ENCODE peak calls at places on chromosomes 13 and 19, in four cellular contexts. A, J, U and Y are unnamed samples.

GRCh38 chr19:43789029-43789428 is 8.3 kb upstream of the KCNN4 start:
- DNase-seq in A (peak; percentile 76), U (no peak), J (no peak), Y (no peak)

GRCh38 chr13:75455962-75456361 is 26.0 kb downstream of the TBC1D4 start:
- DNase-seq in U (no peak), A (no peak), J (no peak), Y (no peak)

GRCh38 chr19:37452500-37453245 is 14.6 kb downstream of the ZNF569 start:
- DNase-seq in U (no peak), A (no peak), J (no peak), Y (no peak)

GRCh38 chr19:56759531-56759930 is 81.0 kb downstream of the PEG3 start:
- DNase-seq in A (no peak), U (no peak), J (no peak), Y (no peak)

GRCh38 chr13:104740616-104741222 is 1674.5 kb upstream of the SLC10A2 start:
- DNase-seq in A (no peak), J (no peak), U (no peak), Y (no peak)

GRCh38 chr19:34500656-34501120 is 19.1 kb downstream of the WTIP start:
- DNase-seq in A (no peak), J (no peak), U (no peak), Y (no peak)

GRCh38 chr13:75312884-75313520 is 169.0 kb downstream of the TBC1D4 start:
- DNase-seq in J (no peak), U (no peak), A (no peak), Y (no peak)

GRCh38 chr13:101127741-101128353 is 288.5 kb downstream of the NALCN start:
- DNase-seq in A (peak; percentile 73), U (peak; percentile 13), J (peak; percentile 31), Y (no peak)

GRCh38 chr13:80556291-80556690 is 215.4 kb upstream of the SPRY2 start:
- DNase-seq in J (no peak), U (no peak), A (peak; percentile 53), Y (no peak)

GRCh38 chr19:18390075-18390909 is 4.3 kb downstream of the GDF15 start:
- DNase-seq in A (peak; percentile 65), U (no peak), J (no peak), Y (no peak)

GRCh38 chr19:18649371-18650047 is 12.7 kb downstream of the KLHL26 start:
- DNase-seq in J (no peak), A (peak; percentile 72), U (no peak), Y (no peak)

GRCh38 chr13:111095031-111095840 is 19.9 kb upstream of the ARHGEF7 start:
- DNase-seq in A (no peak), U (no peak), J (no peak), Y (no peak)

GRCh38 chr19:30358319-30358718 is 13.9 kb upstream of the ZNF536 start:
- DNase-seq in J (no peak), A (no peak), U (no peak), Y (no peak)

GRCh38 chr19:22532388-22533310 is 101.5 kb upstream of the ZNF492 start:
- DNase-seq in U (no peak), J (no peak), A (no peak), Y (no peak)

GRCh38 chr13:113544071-113544891 is 40.3 kb upstream of the TFDP1 start:
- DNase-seq in U (no peak), J (no peak), A (no peak), Y (no peak)

GRCh38 chr19:55134732-55135131 is 14.3 kb downstream of the TNNT1 start:
- DNase-seq in A (no peak), U (no peak), J (no peak), Y (no peak)

GRCh38 chr13:69654392-69654791 is 453.2 kb upstream of the ATXN8OS start:
- DNase-seq in J (no peak), A (no peak), U (no peak), Y (no peak)

GRCh38 chr19:8001651-8001994 is 3.8 kb downstream of the ELAVL1 start:
- DNase-seq in U (no peak), A (no peak), J (no peak), Y (no peak)

GRCh38 chr19:42281175-42282035 is 12.4 kb downstream of the CIC start:
- DNase-seq in A (peak; percentile 31), U (no peak), J (no peak), Y (no peak)

GRCh38 chr13:67147257-67148218 is 82.6 kb downstream of the PCDH9 start:
- DNase-seq in A (peak; percentile 79), U (peak; percentile 24), J (peak; percentile 36), Y (peak; percentile 12)

GRCh38 chr19:1230585-1231489 is 7.0 kb downstream of the CBARP start:
- DNase-seq in A (no peak), J (no peak), U (no peak), Y (no peak)

GRCh38 chr13:41587490-41587889 is 130.1 kb downstream of the RGCC start:
- DNase-seq in U (no peak), J (no peak), A (no peak), Y (no peak)

GRCh38 chr13:99272481-99272880 is 14.3 kb upstream of the GPR18 start:
- DNase-seq in A (no peak), J (no peak), U (no peak), Y (no peak)

GRCh38 chr13:83845121-83845520 is 37.2 kb downstream of the SLITRK1 start:
- DNase-seq in J (no peak), U (peak; percentile 1), A (no peak), Y (no peak)

GRCh38 chr13:114069376-114070097 is 62.9 kb downstream of the RASA3 start:
- DNase-seq in J (no peak), A (no peak), U (no peak), Y (no peak)

GRCh38 chr19:4916292-4917082 is 7.2 kb downstream of the UHRF1 start:
- DNase-seq in A (no peak), J (no peak), U (no peak), Y (no peak)

GRCh38 chr13:68066879-68067513 is 836.9 kb upstream of the PCDH9 start:
- DNase-seq in U (no peak), A (no peak), J (no peak), Y (no peak)

GRCh38 chr13:39451860-39452301 is 151.1 kb downstream of the LHFPL6 start:
- DNase-seq in U (no peak), A (peak; percentile 97), J (peak; percentile 22), Y (no peak)

GRCh38 chr13:51970251-51970793 is 40.9 kb downstream of the ATP7B start:
- DNase-seq in J (no peak), U (no peak), A (no peak), Y (no peak)

GRCh38 chr13:59915252-59915651 is 248.5 kb downstream of the DIAPH3 start:
- DNase-seq in U (no peak), A (no peak), J (no peak), Y (no peak)

GRCh38 chr19:447816-448546 is 12.9 kb downstream of the SHC2 start:
- DNase-seq in A (peak; percentile 19), J (no peak), U (no peak), Y (no peak)